ENCODE peak calls at places on chromosomes 5 and 9, in six cellular contexts. O is neural progenitor cell, H is IMR-90, W is neuronal stem cell, Q is OCI-LY7, L is MM.1S. A is an unnamed sample.

GRCh38 chr5:123752576-123752975 is 240.6 kb downstream of the CSNK1G3 start:
- DNase-seq in O (no peak), H (peak; percentile 89), W (no peak), Q (no peak), L (no peak), A (no peak)

GRCh38 chr5:82684659-82685058 is 392.5 kb downstream of the TMEM167A start:
- DNase-seq in O (no peak), H (no peak), W (no peak), Q (no peak), L (no peak), A (no peak)

GRCh38 chr5:43973318-43973717 is 370.3 kb downstream of the NNT start:
- DNase-seq in O (no peak), H (peak; percentile 1), W (no peak), Q (no peak), L (no peak), A (no peak)

GRCh38 chr5:101720033-101720432 is 576.1 kb downstream of the SLCO4C1 start:
- DNase-seq in O (no peak), H (no peak), W (no peak), Q (no peak), L (no peak), A (no peak)

GRCh38 chr5:143033535-143034260 is 263.5 kb downstream of the ARHGAP26 start:
- DNase-seq in O (no peak), H (peak; percentile 95), W (no peak), Q (no peak), L (no peak), A (no peak)

GRCh38 chr5:10760033-10760975 is 730 bp downstream of the DAP start:
- DNase-seq in O (peak; percentile 78), H (peak; percentile 59), W (peak; percentile 29), Q (peak; percentile 69), L (peak; percentile 61), A (peak; percentile 61)

GRCh38 chr9:90860382-90860781 is 58.8 kb downstream of the SYK start:
- DNase-seq in O (no peak), H (no peak), W (no peak), Q (no peak), L (no peak), A (no peak)

GRCh38 chr9:76891874-76892273 is 14.0 kb downstream of the PRUNE2 start:
- DNase-seq in O (no peak), H (no peak), W (no peak), Q (no peak), L (no peak), A (no peak)

GRCh38 chr5:73028991-73029540 is 73.2 kb downstream of the FCHO2 start:
- DNase-seq in O (no peak), H (peak; percentile 85), W (no peak), Q (no peak), L (no peak), A (no peak)

GRCh38 chr5:171518916-171519315 is 99.5 kb downstream of the FGF18 start:
- DNase-seq in O (no peak), H (no peak), W (no peak), Q (no peak), L (no peak), A (no peak)

GRCh38 chr9:88614359-88614758 is 79.4 kb downstream of the NXNL2 start:
- DNase-seq in O (no peak), H (no peak), W (no peak), Q (no peak), L (no peak), A (no peak)

GRCh38 chr5:13250450-13251291 is 693.8 kb downstream of the DNAH5 start:
- DNase-seq in O (peak; percentile 50), H (peak; percentile 6), W (peak; percentile 4), Q (peak; percentile 23), L (peak; percentile 46), A (no peak)

GRCh38 chr5:57494104-57495098 is 11.8 kb upstream of the ACTBL2 start:
- DNase-seq in O (no peak), H (peak; percentile 98), W (no peak), Q (no peak), L (peak; percentile 13), A (peak; percentile 93)

GRCh38 chr9:106174331-106174730 is 480.0 kb downstream of the TMEM38B start:
- DNase-seq in O (no peak), H (no peak), W (no peak), Q (no peak), L (no peak), A (no peak)

GRCh38 chr9:36991516-36992134 is 42.4 kb downstream of the PAX5 start:
- DNase-seq in O (peak; percentile 73), H (no peak), W (peak; percentile 58), Q (peak; percentile 66), L (peak; percentile 20), A (no peak)

DNA sequence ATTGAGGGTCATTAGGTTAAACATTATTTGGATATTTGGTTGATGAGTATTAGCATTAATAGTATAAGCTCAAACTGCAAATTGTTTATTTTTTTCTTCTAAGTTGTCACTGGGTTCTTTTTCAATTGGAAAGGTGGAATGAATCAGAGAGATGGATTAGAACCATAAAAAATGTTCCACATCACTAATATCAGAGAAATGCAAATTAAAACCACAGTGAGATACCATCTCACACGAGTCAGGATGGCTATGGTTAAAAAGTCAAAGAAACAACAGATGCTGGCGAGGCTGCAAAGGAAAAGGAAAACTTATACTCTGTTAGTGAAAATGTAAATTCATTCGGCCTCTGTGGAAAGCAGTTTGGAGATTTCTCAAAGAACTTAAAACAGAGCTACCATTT is 122.8 kb downstream of the CCDC192 start:
- DNase-seq in O (no peak), H (peak; percentile 78), W (no peak), Q (no peak), L (no peak), A (no peak)
- H2AFZ ChIP-seq in O (no peak overlapping the region), H (no peak overlapping the region), W (no peak overlapping the region), Q (no peak overlapping the region), L (no peak overlapping the region), A (no peak overlapping the region)

GRCh38 chr5:139146809-139147742 is 51.1 kb downstream of the SIL1 start:
- DNase-seq in O (no peak), H (no peak), W (no peak), Q (no peak), L (no peak), A (no peak)
- H3K4me1 ChIP-seq in O (peaks cover 8% of the 10 kb centered on the region), H (peaks cover 15% of the 10 kb centered on the region), W (peaks cover 1% of the 10 kb centered on the region), Q (no peaks in the 10 kb centered on the region), L (peaks cover 5% of the 10 kb centered on the region), A (peaks cover 35% of the 10 kb centered on the region)

GRCh38 chr5:98483301-98483700 is 290.2 kb upstream of the RGMB start:
- DNase-seq in O (no peak), H (peak; percentile 74), W (no peak), Q (no peak), L (no peak), A (no peak)
- H2AFZ ChIP-seq in O (no peak overlapping the region), H (no peak overlapping the region), W (no peak overlapping the region), Q (no peak overlapping the region), L (no peak overlapping the region), A (no peak overlapping the region)

DNA sequence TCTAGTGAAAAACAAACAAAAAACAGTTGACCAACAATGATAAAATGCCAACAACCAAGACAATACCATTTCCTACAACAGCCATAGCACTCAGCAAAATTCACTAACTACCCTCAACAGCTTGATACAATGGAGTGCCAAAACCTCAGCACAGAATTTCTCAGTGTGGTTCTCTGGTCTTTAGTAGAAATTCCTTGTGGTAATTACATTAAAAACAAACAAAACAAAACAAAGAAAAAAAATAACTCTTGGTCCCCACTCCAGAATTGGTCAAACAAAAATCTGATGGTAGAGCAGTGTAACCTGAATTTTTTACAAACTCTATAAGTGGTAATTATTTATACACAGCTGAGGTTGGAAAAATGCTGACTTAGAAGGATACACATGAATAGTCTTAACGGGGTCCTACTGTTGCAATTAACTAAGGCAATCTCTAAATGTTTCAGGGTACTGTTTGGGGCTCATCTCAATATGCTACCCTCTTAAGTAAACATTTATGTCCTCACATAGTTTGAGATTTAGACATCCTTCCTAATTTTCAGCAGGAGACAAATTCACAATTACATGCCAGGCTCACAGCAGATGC is 13.8 kb downstream of the CSNK1A1 start:
- DNase-seq in O (no peak), H (no peak), W (no peak), Q (no peak), L (no peak), A (no peak)
- H3K4me1 ChIP-seq in O (no peaks in the 10 kb centered on the region), H (peaks cover 5% of the 10 kb centered on the region), W (no peaks in the 10 kb centered on the region), Q (no peaks in the 10 kb centered on the region), L (no peaks in the 10 kb centered on the region), A (peaks cover 3% of the 10 kb centered on the region)

A was measured in PC-9.